ENCODE peak calls at places on chromosomes 12 and 14, in four cellular contexts. F, Z, D and E are unnamed samples.

GRCh38 chr12:64178122-64178521 is 44.0 kb downstream of the KICS2 start:
- DNase-seq in F (no peak), Z (no peak), D (no peak), E (no peak)

GRCh38 chr12:65215449-65215848 is 46.1 kb downstream of the LEMD3 start:
- DNase-seq in F (no peak), Z (no peak), D (no peak), E (no peak)

GRCh38 chr12:91988076-91988475 is 157.6 kb downstream of the BTG1 start:
- DNase-seq in F (no peak), Z (no peak), D (no peak), E (no peak)

GRCh38 chr12:99157946-99158345 is 489.6 kb upstream of the GARIN6 start:
- DNase-seq in F (no peak), Z (no peak), D (no peak), E (no peak)

GRCh38 chr12:117844114-117844513 is 124.7 kb downstream of the KSR2 start:
- DNase-seq in F (no peak), Z (no peak), D (no peak), E (no peak)

GRCh38 chr12:46942579-46942978 is 116.8 kb upstream of the SLC38A4 start:
- DNase-seq in F (no peak), Z (no peak), D (no peak), E (no peak)

GRCh38 chr12:118358008-118358359 is 14.7 kb downstream of the TAOK3 start:
- DNase-seq in F (no peak), Z (no peak), D (no peak), E (no peak)

GRCh38 chr12:131536337-131536736 is 174.6 kb upstream of the SFSWAP start:
- DNase-seq in F (no peak), Z (no peak), D (no peak), E (no peak)

GRCh38 chr14:54760866-54761265 is 141.8 kb downstream of the GCH1 start:
- DNase-seq in F (no peak), Z (no peak), D (no peak), E (no peak)

GRCh38 chr14:104277416-104278213 is 139.2 kb downstream of the KIF26A start:
- DNase-seq in F (peak), Z (no peak), D (peak), E (peak)

GRCh38 chr12:646303-647038 is 16.8 kb downstream of the NINJ2 start:
- DNase-seq in F (peak), Z (peak), D (no peak), E (no peak)

GRCh38 chr14:29906256-29906885 is 21.3 kb downstream of the PRKD1 start:
- DNase-seq in F (peak), Z (peak), D (no peak), E (no peak)

GRCh38 chr14:65915125-65915524 is 502.6 kb downstream of the FUT8 start:
- DNase-seq in F (no peak), Z (no peak), D (no peak), E (no peak)

GRCh38 chr14:90281261-90281660 is 24.9 kb downstream of the PSMC1 start:
- DNase-seq in F (no peak), Z (no peak), D (no peak), E (no peak)

GRCh38 chr12:122862872-122863701 is 27.8 kb downstream of the HIP1R start:
- DNase-seq in F (peak), Z (peak), D (peak), E (peak)

GRCh38 chr14:67964391-67964812 is 144.8 kb downstream of the RAD51B start:
- DNase-seq in F (no peak), Z (no peak), D (no peak), E (no peak)

GRCh38 chr12:124864326-124864752 is 675 bp upstream of the SCARB1 start:
- DNase-seq in F (no peak), Z (no peak), D (no peak), E (no peak)

GRCh38 chr12:124861898-124862676 is 1.6 kb downstream of the SCARB1 start:
- DNase-seq in F (no peak), Z (no peak), D (no peak), E (no peak)

GRCh38 chr12:124862768-124863408 is 776 bp downstream of the SCARB1 start:
- DNase-seq in F (no peak), Z (no peak), D (peak), E (no peak)

GRCh38 chr12:124865728-124866127 is 2.1 kb upstream of the SCARB1 start:
- DNase-seq in F (peak), Z (no peak), D (no peak), E (no peak)

GRCh38 chr12:124863409-124864325 is at the start of gene SCARB1:
- DNase-seq in F (peak), Z (peak), D (peak), E (peak)
- TF ChIP-seq POLR2A in F (no peak), Z (peak), D (peak), E (peak)

DNA sequence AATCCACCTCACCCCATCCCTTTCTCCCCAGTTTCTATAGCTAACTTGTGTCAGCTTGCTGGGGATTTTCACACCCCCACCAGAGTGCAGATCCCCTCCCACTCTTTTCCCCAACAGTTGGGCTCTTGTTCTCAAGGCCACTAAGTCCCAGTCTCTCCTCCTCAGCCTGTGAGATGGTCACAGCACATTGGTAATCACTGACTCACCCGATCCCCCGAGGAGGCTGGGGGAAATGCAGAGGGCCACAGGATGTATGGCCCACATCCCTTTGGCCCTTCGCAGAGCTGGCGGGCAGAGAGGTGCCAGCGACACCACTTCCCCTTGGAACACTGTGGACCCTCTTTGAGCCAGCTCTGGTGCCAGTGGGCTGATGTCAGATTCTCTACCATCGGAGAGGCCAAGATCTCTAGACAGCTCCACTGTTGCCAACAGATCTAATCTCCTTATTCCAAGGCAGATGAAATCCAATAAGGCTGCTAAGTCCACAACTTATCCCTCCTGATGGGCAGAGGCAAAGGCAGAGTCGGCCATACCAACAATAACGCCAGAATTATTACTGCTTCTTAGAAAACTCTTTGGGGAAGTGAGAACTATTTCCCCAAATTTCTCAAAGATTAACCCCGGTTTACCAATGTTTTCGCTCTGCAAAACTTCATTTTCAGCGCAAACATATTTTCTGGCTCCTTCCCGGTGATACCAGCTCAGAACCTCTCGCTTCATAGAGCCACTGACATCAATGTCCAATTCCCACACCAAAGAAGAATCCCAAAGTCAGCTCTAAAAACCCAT is 1.5 kb downstream of the FMNL3 start:
- DNase-seq in F (no peak), Z (peak), D (peak), E (peak)
- TF ChIP-seq POLR2A in F (no peak), Z (peak), D (no peak), E (no peak)

GRCh38 chr14:103021817-103022668 is 35.3 kb downstream of the CDC42BPB start:
- DNase-seq in F (no peak), Z (peak), D (no peak), E (no peak)

GRCh38 chr14:103027451-103027850 is 29.9 kb downstream of the CDC42BPB start:
- DNase-seq in F (no peak), Z (no peak), D (no peak), E (no peak)

GRCh38 chr14:103026988-103027387 is 30.4 kb downstream of the CDC42BPB start:
- DNase-seq in F (no peak), Z (no peak), D (no peak), E (no peak)

GRCh38 chr14:103022669-103023044 is 34.7 kb downstream of the CDC42BPB start:
- DNase-seq in F (no peak), Z (no peak), D (no peak), E (no peak)

DNA sequence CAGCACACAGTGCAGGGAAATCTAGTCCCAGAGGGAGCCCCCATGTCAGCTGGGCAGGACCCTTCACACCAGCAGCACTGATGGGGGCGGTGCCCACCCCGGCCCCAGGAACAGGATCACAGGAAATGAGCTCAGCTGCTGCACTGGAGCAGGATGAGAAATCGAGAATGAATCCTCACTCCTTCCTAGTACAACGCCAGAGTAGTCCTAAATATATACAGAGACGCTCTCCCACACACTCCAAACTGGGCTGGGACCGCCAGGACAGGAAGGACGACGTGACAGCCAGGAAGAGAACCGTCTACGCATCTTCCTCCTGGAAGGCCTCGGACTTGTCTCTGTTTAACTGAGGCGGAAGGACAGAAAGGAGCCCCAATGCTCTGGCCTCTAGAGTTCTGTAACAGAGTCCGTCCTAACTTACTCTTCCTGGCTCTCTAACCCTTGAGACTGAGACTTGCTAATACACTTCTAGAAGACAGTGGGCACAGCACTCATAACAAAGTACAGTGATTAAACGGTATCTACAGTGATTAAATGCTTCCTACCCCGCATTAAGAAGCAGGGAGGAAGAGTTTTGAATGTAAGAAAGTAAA is 33.4 kb downstream of the CDC42BPB start:
- DNase-seq in F (no peak), Z (no peak), D (no peak), E (no peak)
- TF ChIP-seq POLR2A in F (no peak), Z (no peak), D (no peak), E (no peak)

DNA sequence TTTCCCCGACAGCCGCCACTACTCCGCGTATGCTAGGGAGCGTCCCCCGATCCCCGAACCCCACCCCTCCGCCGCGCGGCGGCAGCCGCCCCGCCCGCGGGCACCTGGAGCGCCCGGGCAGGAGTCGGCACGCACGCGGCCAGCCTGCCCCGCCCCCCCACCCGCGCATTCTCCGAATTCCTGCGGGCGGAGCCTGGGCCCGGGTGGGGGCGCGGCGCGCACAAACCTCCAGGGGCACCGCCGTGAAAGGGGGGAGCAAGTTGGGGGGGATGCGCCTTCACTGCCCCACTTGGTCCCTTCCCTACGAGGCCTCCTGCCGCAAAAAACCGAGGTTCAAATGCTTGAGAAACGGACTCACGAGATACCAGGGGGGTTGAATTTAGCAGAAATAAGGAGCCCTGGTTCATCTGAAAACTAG is 1.7 kb downstream of the AJUBA start:
- DNase-seq in F (peak), Z (peak), D (peak), E (no peak)
- TF ChIP-seq POLR2A in F (no peak), Z (peak), D (no peak), E (no peak)

DNA sequence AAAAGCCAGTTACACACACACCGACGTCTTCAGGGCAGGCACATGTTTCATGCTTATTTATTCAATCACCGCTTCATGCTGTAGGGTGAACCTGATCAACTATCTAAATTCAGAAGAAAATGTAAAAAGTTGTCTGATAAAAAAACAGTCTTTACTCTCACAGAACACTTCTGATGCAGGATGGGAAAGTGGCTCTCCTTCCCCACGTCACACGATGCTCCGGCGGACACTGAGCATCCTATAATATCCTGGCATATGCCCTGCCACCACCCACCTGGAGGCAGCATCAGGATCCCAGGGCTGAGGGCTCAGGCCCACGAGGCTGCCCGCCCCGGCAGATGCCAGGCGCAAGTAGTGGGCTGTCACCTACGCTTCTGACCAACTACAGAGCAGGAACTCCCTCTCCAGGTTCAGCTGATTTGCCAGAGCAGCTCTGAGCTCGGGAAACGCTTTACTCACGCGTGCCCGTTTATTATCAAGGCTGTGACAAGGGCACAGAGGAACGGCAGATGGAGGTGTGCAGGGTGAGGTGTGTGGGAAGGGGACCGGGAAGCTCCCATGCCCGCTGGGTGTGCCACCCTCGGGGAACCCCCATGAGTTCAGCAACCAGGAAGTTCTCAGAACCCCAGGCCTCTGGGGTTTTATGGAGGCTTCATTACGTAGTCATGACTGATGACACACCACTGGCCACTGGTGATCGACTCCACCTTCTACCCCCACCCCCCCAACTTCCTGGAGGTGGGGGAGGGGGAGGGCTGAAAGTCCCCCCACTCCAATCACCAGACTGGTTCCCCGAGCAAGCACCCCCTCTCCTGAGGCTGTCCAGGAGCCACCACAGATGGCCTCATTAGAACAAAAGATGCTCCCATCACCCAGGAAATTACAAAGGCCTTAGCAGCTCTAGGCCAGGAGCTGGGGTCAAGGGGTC is 32.1 kb downstream of the SLC15A4 start:
- DNase-seq in F (no peak), Z (no peak), D (peak), E (no peak)
- TF ChIP-seq POLR2A in F (no peak), Z (no peak), D (no peak), E (no peak)

GRCh38 chr12:57488397-57489156 is 709 bp downstream of the MARS1 start:
- DNase-seq in F (no peak), Z (no peak), D (no peak), E (no peak)
- TF ChIP-seq POLR2A in F (no peak), Z (no peak), D (no peak), E (no peak)

DNA sequence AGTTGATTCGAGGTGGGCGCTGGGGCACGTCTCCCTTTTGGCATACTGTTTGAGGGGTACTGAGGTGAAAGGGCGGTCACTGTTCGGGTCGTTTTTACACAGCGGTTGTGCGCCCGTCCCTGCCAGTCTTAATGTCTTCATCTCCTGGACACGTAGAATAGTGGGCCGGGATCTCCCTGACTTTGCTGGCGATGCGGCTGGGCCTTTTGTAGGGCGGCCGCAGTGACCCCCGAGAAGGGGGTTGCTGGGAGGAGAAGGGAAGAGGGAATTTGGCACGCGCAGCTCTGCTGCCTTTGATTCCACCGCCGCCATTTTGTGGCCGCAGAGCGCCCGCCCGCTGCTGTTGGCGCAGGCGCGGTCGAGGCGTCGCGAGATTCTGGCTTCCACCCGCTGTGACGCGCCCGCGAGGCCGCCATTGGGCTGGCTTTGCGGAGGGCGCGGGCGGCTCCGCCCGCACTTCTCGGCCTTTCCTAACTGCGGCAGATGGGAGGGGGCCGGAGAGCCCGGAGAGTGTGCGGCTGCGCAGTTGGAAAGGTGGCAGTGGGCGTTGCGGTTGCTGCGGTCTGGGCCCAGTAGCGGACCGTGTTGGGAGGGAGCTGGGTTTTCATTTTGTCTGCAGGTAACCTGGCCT is 542 bp downstream of the SRSF5 start:
- DNase-seq in F (peak), Z (peak), D (peak), E (peak)
- TF ChIP-seq POLR2A in F (no peak), Z (peak), D (peak), E (no peak)